ENCODE peak calls at places on chromosomes 1 and 21, in seven cellular contexts. C is iPS-NIHi11; U is stimulated activated CD4-positive, alpha-beta T cell treated with anti-CD3 and anti-CD28 coated beads, Interleukin-1b, Interleukin-23, amount 100 ng/mL, for 4 hours; O is astrocyte; D is HCEC 1CT; W is progenitor cell of endocrine pancreas; V is Right ventricle myocardium inferior. B is an unnamed sample.

GRCh38 chr1:41884256-41885240 is 34.2 kb downstream of the HIVEP3 start:
- DNase-seq in V (no peak), O (no peak), C (no peak), U (no peak), W (no peak), D (no peak), B (no peak)

GRCh38 chr1:218917646-218918045 is 256.0 kb upstream of the LYPLAL1 start:
- DNase-seq in D (no peak), W (no peak), C (no peak), V (no peak), O (no peak), U (no peak), B (no peak)

GRCh38 chr1:7617826-7618225 is 153.3 kb upstream of the VAMP3 start:
- DNase-seq in W (no peak), O (no peak), D (no peak), V (no peak), C (no peak), U (no peak), B (no peak)

GRCh38 chr1:115114308-115114707 is 25.0 kb upstream of the TSPAN2 start:
- DNase-seq in D (no peak), C (no peak), O (peak; percentile 18), V (no peak), U (no peak), W (no peak), B (no peak)

GRCh38 chr1:184513421-184513820 is 126.6 kb downstream of the C1orf21 start:
- DNase-seq in W (no peak), U (no peak), C (no peak), O (no peak), V (no peak), D (no peak), B (no peak)

GRCh38 chr1:13899856-13900255 is 199.9 kb downstream of the PRDM2 start:
- DNase-seq in C (no peak), V (no peak), W (no peak), O (no peak), U (no peak), D (no peak), B (no peak)

GRCh38 chr1:170261669-170262068 is 115.9 kb downstream of the NTMT2 start:
- DNase-seq in O (peak; percentile 53), W (no peak), V (no peak), U (no peak), D (no peak), C (no peak), B (no peak)

GRCh38 chr21:44028287-44028659 is 16.2 kb downstream of the TRAPPC10 start:
- DNase-seq in O (no peak), W (no peak), U (no peak), C (no peak), D (no peak), V (no peak), B (no peak)

B was measured in GDM1.